ENCODE peak calls at places on chromosomes 7 and 10, in six cellular contexts. E is H9, I is mucosa of descending colon, P is A549, N is natural killer cell, H is foreskin fibroblast. T is an unnamed sample.

GRCh38 chr10:22316286-22317120 is at the start of gene COMMD3:
- DNase-seq in E (peak; percentile 77), I (peak; percentile 91), P (peak; percentile 60), N (peak; percentile 83), H (peak; percentile 95), T (no peak)

GRCh38 chr10:58981051-58981450 is 195.4 kb upstream of the PHYHIPL start:
- DNase-seq in E (no peak), I (no peak), P (no peak), N (no peak), H (no peak), T (no peak)

GRCh38 chr10:113020425-113020753 is 70.3 kb downstream of the TCF7L2 start:
- DNase-seq in E (no peak), I (no peak), P (no peak), N (no peak), H (no peak), T (no peak)

GRCh38 chr7:122532406-122533269 is 166.3 kb downstream of the RNF133 start:
- DNase-seq in E (peak; percentile 59), I (no peak), P (peak; percentile 23), N (no peak), H (peak; percentile 1), T (no peak)

GRCh38 chr7:32916006-32916405 is 24.4 kb upstream of the KBTBD2 start:
- DNase-seq in E (no peak), I (no peak), P (no peak), N (no peak), H (no peak), T (no peak)

GRCh38 chr10:132721725-132722124 is 64.2 kb downstream of the NKX6-2 start:
- DNase-seq in E (no peak), I (no peak), P (no peak), N (no peak), H (peak; percentile 50), T (no peak)

GRCh38 chr7:155882596-155882995 is 70.3 kb upstream of the SHH start:
- DNase-seq in E (no peak), I (no peak), P (peak; percentile 44), N (no peak), H (peak; percentile 7), T (no peak)

GRCh38 chr7:84025332-84025927 is 169.2 kb downstream of the SEMA3A start:
- DNase-seq in E (no peak), I (no peak), P (peak; percentile 25), N (no peak), H (peak; percentile 95), T (no peak)

GRCh38 chr7:70414368-70414767 is 717.6 kb upstream of the GALNT17 start:
- DNase-seq in E (no peak), I (no peak), P (no peak), N (no peak), H (no peak), T (no peak)

GRCh38 chr7:140212100-140212881 is 35.5 kb upstream of the KDM7A start:
- DNase-seq in E (no peak), I (peak; percentile 86), P (no peak), N (no peak), H (peak; percentile 21), T (no peak)

GRCh38 chr10:126042906-126043305 is 146.5 kb downstream of the FANK1 start:
- DNase-seq in E (no peak), I (peak; percentile 55), P (no peak), N (peak; percentile 53), H (no peak), T (no peak)

GRCh38 chr7:154304740-154305679 is 252.8 kb downstream of the DPP6 start:
- DNase-seq in E (peak; percentile 76), I (no peak), P (no peak), N (no peak), H (no peak), T (no peak)

GRCh38 chr10:32376780-32377179 is 29.8 kb upstream of the EPC1 start:
- DNase-seq in E (no peak), I (no peak), P (no peak), N (no peak), H (no peak), T (no peak)

GRCh38 chr10:127577878-127578627 is 28.9 kb downstream of the NPS start:
- DNase-seq in E (no peak), I (no peak), P (no peak), N (no peak), H (no peak), T (no peak)
- TF ChIP-seq CTCF in E (no peak), I (no peak), P (no peak), N (no peak), H (no peak), T (no peak)

GRCh38 chr7:39979406-39980073 is 29.5 kb downstream of the CDK13 start:
- DNase-seq in E (no peak), I (no peak), P (no peak), N (no peak), H (no peak), T (no peak)
- TF ChIP-seq CTCF in E (no peak), I (no peak), P (no peak), N (no peak), H (no peak), T (no peak)

DNA sequence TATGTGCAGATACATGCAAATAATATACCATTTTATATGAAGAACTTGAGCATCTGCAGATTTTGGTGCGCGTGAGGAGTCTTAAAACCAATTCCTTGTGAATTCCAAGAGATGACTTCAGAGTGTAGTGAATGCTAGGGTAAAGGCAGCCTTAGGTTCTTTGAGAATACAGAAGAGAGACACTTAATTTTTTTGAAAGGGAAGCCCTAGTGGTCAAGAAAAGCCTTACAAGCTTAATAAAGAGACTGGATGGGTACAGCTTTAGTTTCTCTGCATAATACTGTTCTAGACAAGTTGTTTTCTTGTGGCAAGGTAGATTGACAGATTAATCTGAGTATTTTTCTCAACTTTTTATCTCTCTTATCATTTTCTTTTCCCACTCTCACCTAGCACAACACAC is 636.5 kb downstream of the DNAJB9 start:
- DNase-seq in E (no peak), I (no peak), P (no peak), N (no peak), H (no peak), T (no peak)
- TF ChIP-seq CTCF in E (peak; percentile 58), I (no peak), P (no peak), N (no peak), H (no peak), T (no peak)

GRCh38 chr7:47394216-47394615 is 187.7 kb downstream of the TNS3 start:
- DNase-seq in E (no peak), I (no peak), P (no peak), N (no peak), H (no peak), T (no peak)

GRCh38 chr7:47393406-47393805 is 188.5 kb downstream of the TNS3 start:
- DNase-seq in E (no peak), I (no peak), P (no peak), N (no peak), H (no peak), T (no peak)

GRCh38 chr7:47391726-47392125 is 190.2 kb downstream of the TNS3 start:
- DNase-seq in E (no peak), I (no peak), P (no peak), N (no peak), H (no peak), T (no peak)

GRCh38 chr7:47390914-47391313 is 191.0 kb downstream of the TNS3 start:
- DNase-seq in E (no peak), I (no peak), P (no peak), N (no peak), H (no peak), T (no peak)

GRCh38 chr7:47392241-47392759 is 189.6 kb downstream of the TNS3 start:
- DNase-seq in E (no peak), I (no peak), P (no peak), N (no peak), H (peak; percentile 88), T (no peak)
- TF ChIP-seq CTCF in E (no peak), I (no peak), P (no peak), N (no peak), H (peak; percentile 52), T (no peak)

GRCh38 chr7:22660732-22661131 is 66.3 kb upstream of the IL6 start:
- DNase-seq in E (peak; percentile 59), I (no peak), P (no peak), N (no peak), H (no peak), T (no peak)
- TF ChIP-seq CTCF in E (peak; percentile 74), I (no peak), P (no peak), N (no peak), H (no peak), T (peak; percentile 20)

GRCh38 chr10:117075064-117075463 is 63.0 kb downstream of the VAX1 start:
- DNase-seq in E (no peak), I (no peak), P (no peak), N (no peak), H (peak; percentile 0), T (no peak)

GRCh38 chr10:117078168-117078837 is 59.8 kb downstream of the VAX1 start:
- DNase-seq in E (no peak), I (no peak), P (no peak), N (no peak), H (no peak), T (no peak)

GRCh38 chr10:117071293-117072050 is 66.5 kb upstream of the SHTN1 start:
- DNase-seq in E (no peak), I (no peak), P (no peak), N (no peak), H (no peak), T (no peak)

GRCh38 chr10:117074621-117075020 is 63.4 kb downstream of the VAX1 start:
- DNase-seq in E (peak; percentile 33), I (no peak), P (no peak), N (no peak), H (no peak), T (no peak)
- TF ChIP-seq CTCF in E (peak; percentile 62), I (no peak), P (peak; percentile 20), N (no peak), H (no peak), T (peak; percentile 52)

T was measured in D721Med.